ENCODE peak calls at places on chromosomes 12 and 14, in four cellular contexts. E is mucosa of descending colon, J is AG10803, H is HS-5. S is an unnamed sample.

GRCh38 chr14:93034671-93034994 is 81.1 kb downstream of the ITPK1 start:
- DNase-seq in E (no peak), J (no peak), H (no peak), S (no peak)

GRCh38 chr12:124543052-124543590 is 24.3 kb downstream of the NCOR2 start:
- DNase-seq in E (no peak), J (peak; percentile 59), H (no peak), S (no peak)

GRCh38 chr14:51554339-51554920 is 97.3 kb upstream of the FRMD6 start:
- DNase-seq in E (no peak), J (peak; percentile 97), H (peak; percentile 98), S (no peak)

GRCh38 chr12:76091245-76091757 is 6.8 kb upstream of the NAP1L1 start:
- DNase-seq in E (no peak), J (no peak), H (no peak), S (no peak)

GRCh38 chr14:65637780-65638179 is 225.2 kb downstream of the FUT8 start:
- DNase-seq in E (no peak), J (peak; percentile 10), H (no peak), S (no peak)

GRCh38 chr14:93285048-93285447 is 47.8 kb downstream of the BTBD7 start:
- DNase-seq in E (no peak), J (peak; percentile 37), H (no peak), S (no peak)

GRCh38 chr12:12159988-12160387 is 89.2 kb downstream of the BCL2L14 start:
- DNase-seq in E (no peak), J (peak; percentile 62), H (no peak), S (no peak)

GRCh38 chr12:3107954-3108353 is 30.8 kb downstream of the TSPAN9 start:
- DNase-seq in E (no peak), J (no peak), H (no peak), S (no peak)

GRCh38 chr12:127193341-127193740 is 1073.6 kb upstream of the TMEM132C start:
- DNase-seq in E (no peak), J (no peak), H (no peak), S (no peak)

GRCh38 chr14:96363751-96364336 is 518 bp downstream of the GSKIP start:
- DNase-seq in E (peak; percentile 77), J (peak; percentile 56), H (no peak), S (no peak)

GRCh38 chr12:82866946-82867345 is 180.2 kb downstream of the TMTC2 start:
- DNase-seq in E (no peak), J (no peak), H (no peak), S (peak; percentile 92)

GRCh38 chr12:116508145-116509121 is 50.7 kb upstream of the MAP1LC3B2 start:
- DNase-seq in E (peak; percentile 64), J (no peak), H (no peak), S (no peak)

GRCh38 chr12:9333129-9333528 is 124.9 kb upstream of the PZP start:
- DNase-seq in E (no peak), J (no peak), H (no peak), S (no peak)

GRCh38 chr12:52355181-52355580 is 12.1 kb downstream of the KRT85 start:
- DNase-seq in E (no peak), J (peak; percentile 16), H (no peak), S (no peak)

GRCh38 chr14:79656086-79656485 is 555.2 kb downstream of the DIO2 start:
- DNase-seq in E (no peak), J (no peak), H (no peak), S (peak; percentile 84)

GRCh38 chr14:34035934-34036250 is 85.0 kb upstream of the EGLN3 start:
- DNase-seq in E (no peak), J (no peak), H (no peak), S (no peak)

GRCh38 chr12:72219937-72220336 is 52.2 kb upstream of the TRHDE start:
- DNase-seq in E (no peak), J (no peak), H (no peak), S (no peak)

GRCh38 chr14:85534914-85535313 is 5.0 kb downstream of the FLRT2 start:
- DNase-seq in E (no peak), J (no peak), H (no peak), S (no peak)

GRCh38 chr12:56687225-56688128 is 607 bp downstream of the PTGES3 start:
- DNase-seq in E (peak; percentile 86), J (peak; percentile 33), H (no peak), S (no peak)

GRCh38 chr14:91230363-91231035 is 14.0 kb downstream of the GPR68 start:
- DNase-seq in E (no peak), J (no peak), H (no peak), S (peak; percentile 72)

GRCh38 chr12:109919466-109919865 is 19.4 kb downstream of the TCHP start:
- DNase-seq in E (no peak), J (no peak), H (no peak), S (no peak)

GRCh38 chr12:125187148-125187733 is 122.0 kb downstream of the AACS start:
- DNase-seq in E (no peak), J (no peak), H (no peak), S (no peak)

GRCh38 chr12:90098132-90098779 is 389.6 kb upstream of the ATP2B1 start:
- DNase-seq in E (no peak), J (no peak), H (no peak), S (no peak)

GRCh38 chr14:68781161-68782021 is 11.5 kb downstream of the ZFP36L1 start:
- DNase-seq in E (peak; percentile 86), J (no peak), H (no peak), S (no peak)

GRCh38 chr14:36279306-36280244 is 40.9 kb downstream of the MBIP start:
- DNase-seq in E (no peak), J (no peak), H (no peak), S (no peak)

GRCh38 chr14:74491952-74492351 is 1.2 kb downstream of the NPC2 start:
- DNase-seq in E (no peak), J (peak; percentile 66), H (no peak), S (no peak)

GRCh38 chr14:50000215-50001145 is 107.6 kb downstream of the ARF6 start:
- DNase-seq in E (peak; percentile 86), J (peak; percentile 94), H (peak; percentile 78), S (no peak)

GRCh38 chr12:58041441-58041840 is 100.1 kb downstream of the ATP23 start:
- DNase-seq in E (no peak), J (no peak), H (no peak), S (no peak)

GRCh38 chr12:457676-458075 is 2.1 kb upstream of the B4GALNT3 start:
- DNase-seq in E (no peak), J (no peak), H (no peak), S (no peak)

GRCh38 chr12:64039285-64039871 is 182.7 kb downstream of the KICS2 start:
- DNase-seq in E (peak; percentile 52), J (peak; percentile 59), H (no peak), S (no peak)

GRCh38 chr14:94364037-94364436 is 24.4 kb downstream of the SERPINA1 start:
- DNase-seq in E (no peak), J (no peak), H (no peak), S (no peak)

GRCh38 chr12:72570601-72571000 is 298.4 kb downstream of the TRHDE start:
- DNase-seq in E (no peak), J (no peak), H (no peak), S (no peak)

GRCh38 chr14:83706555-83706954 is 1823.4 kb upstream of the FLRT2 start:
- DNase-seq in E (no peak), J (peak; percentile 0), H (no peak), S (no peak)

GRCh38 chr14:61646366-61647101 is 48.8 kb upstream of the HIF1A start:
- DNase-seq in E (no peak), J (no peak), H (no peak), S (no peak)

S was measured in NCI-H446 treated with DMSO at 0.1 percent for 48 hours.